ENCODE peak calls at places on chromosome 2, in eight cellular contexts. P is transverse colon, G is IMR-90, B is uterus, T is A549, I is ovary, Z is tibial nerve, F is HCT116. J is an unnamed sample.
A peak's percentile ranks its signal among the peaks of the same experiment; 100 is the strongest.

GRCh38 chr2:27591745-27592144 is 8.9 kb downstream of the ZNF512 start:
- DNase-seq in P (no peak), G (peak; percentile 43), B (no peak), T (no peak), I (no peak), Z (no peak), F (no peak), J (no peak)

GRCh38 chr2:190504912-190505311 is 29.6 kb downstream of the NEMP2 start:
- DNase-seq in P (no peak), G (no peak), B (no peak), T (no peak), I (no peak), Z (no peak), F (no peak), J (no peak)

GRCh38 chr2:118315606-118316005 is 227.3 kb downstream of the INSIG2 start:
- DNase-seq in P (no peak), G (no peak), B (no peak), T (no peak), I (no peak), Z (no peak), F (no peak), J (no peak)

GRCh38 chr2:53403836-53404413 is 363.7 kb upstream of the CHAC2 start:
- DNase-seq in P (no peak), G (peak; percentile 79), B (no peak), T (peak; percentile 56), I (no peak), Z (no peak), F (peak; percentile 74), J (no peak)

GRCh38 chr2:64698668-64699444 is 45.1 kb upstream of the SERTAD2 start:
- DNase-seq in P (no peak), G (peak; percentile 94), B (no peak), T (peak; percentile 70), I (no peak), Z (no peak), F (peak; percentile 24), J (no peak)

GRCh38 chr2:65320042-65320711 is 92.5 kb downstream of the ACTR2 start:
- DNase-seq in P (no peak), G (peak; percentile 98), B (no peak), T (peak; percentile 89), I (no peak), Z (no peak), F (peak; percentile 64), J (no peak)

GRCh38 chr2:203909192-203909945 is 27.2 kb upstream of the ICOS start:
- DNase-seq in P (peak; percentile 11), G (peak; percentile 80), B (no peak), T (peak; percentile 32), I (no peak), Z (no peak), F (peak; percentile 13), J (no peak)

GRCh38 chr2:28172114-28172898 is 220.4 kb upstream of the FOSL2 start:
- DNase-seq in P (peak; percentile 71), G (peak; percentile 57), B (no peak), T (no peak), I (no peak), Z (no peak), F (no peak), J (no peak)

GRCh38 chr2:237685408-237685807 is 58.0 kb downstream of the LRRFIP1 start:
- DNase-seq in P (no peak), G (no peak), B (no peak), T (peak; percentile 66), I (no peak), Z (no peak), F (no peak), J (no peak)

GRCh38 chr2:237101118-237101979 is 15.7 kb downstream of the COPS8 start:
- DNase-seq in P (no peak), G (no peak), B (no peak), T (no peak), I (no peak), Z (no peak), F (no peak), J (no peak)

GRCh38 chr2:149314687-149315086 is 15.7 kb upstream of the LYPD6 start:
- DNase-seq in P (no peak), G (no peak), B (no peak), T (no peak), I (no peak), Z (no peak), F (no peak), J (no peak)

GRCh38 chr2:118847447-118848172 is at the start of gene EN1:
- DNase-seq in P (no peak), G (peak; percentile 8), B (no peak), T (peak; percentile 56), I (no peak), Z (no peak), F (no peak), J (no peak)

GRCh38 chr2:219664958-219665357 is 37.5 kb downstream of the SLC4A3 start:
- DNase-seq in P (no peak), G (peak; percentile 47), B (no peak), T (no peak), I (peak; percentile 79), Z (no peak), F (no peak), J (no peak)

GRCh38 chr2:98757904-98758421 is 27.0 kb upstream of the MGAT4A start:
- DNase-seq in P (peak; percentile 69), G (peak; percentile 79), B (peak; percentile 53), T (peak; percentile 70), I (peak; percentile 73), Z (peak; percentile 26), F (peak; percentile 27), J (peak; percentile 73)

GRCh38 chr2:118430510-118431187 is 342.4 kb downstream of the INSIG2 start:
- DNase-seq in P (no peak), G (no peak), B (no peak), T (no peak), I (no peak), Z (no peak), F (no peak), J (no peak)

GRCh38 chr2:170928036-170928823 is 823 bp upstream of the GORASP2 start:
- DNase-seq in P (no peak), G (peak; percentile 31), B (no peak), T (peak; percentile 45), I (peak; percentile 48), Z (no peak), F (no peak), J (no peak)
- TF ChIP-seq POLR2A in P (no peak), G (no peak), B (no peak), T (no peak), I (no peak), Z (no peak), F (no peak), J (no peak)

GRCh38 chr2:113061241-113061640 is 2.2 kb downstream of the IL36RN start:
- DNase-seq in P (no peak), G (no peak), B (no peak), T (no peak), I (no peak), Z (no peak), F (no peak), J (no peak)

GRCh38 chr2:113058411-113058994 is 495 bp upstream of the IL36RN start:
- DNase-seq in P (no peak), G (no peak), B (no peak), T (no peak), I (no peak), Z (no peak), F (no peak), J (no peak)

GRCh38 chr2:113057127-113057526 is 1.9 kb upstream of the IL36RN start:
- DNase-seq in P (no peak), G (no peak), B (no peak), T (no peak), I (no peak), Z (no peak), F (no peak), J (no peak)

GRCh38 chr2:113060396-113060795 is 1.4 kb downstream of the IL36RN start:
- DNase-seq in P (no peak), G (no peak), B (no peak), T (no peak), I (no peak), Z (no peak), F (no peak), J (no peak)

GRCh38 chr2:113058998-113059960 is at the start of gene IL36RN:
- DNase-seq in P (no peak), G (no peak), B (no peak), T (no peak), I (no peak), Z (no peak), F (no peak), J (no peak)
- H3K27ac ChIP-seq in P (no peak within 1 kb of the TSS), G (no peak within 1 kb of the TSS), B (no peak within 1 kb of the TSS), T (no peak within 1 kb of the TSS), I (no peak within 1 kb of the TSS), Z (no peak within 1 kb of the TSS), F (no peak within 1 kb of the TSS), J (no peak within 1 kb of the TSS)

GRCh38 chr2:239275037-239275685 is 125.7 kb downstream of the HDAC4 start:
- DNase-seq in P (peak; percentile 72), G (peak; percentile 98), B (peak; percentile 63), T (peak; percentile 97), I (peak; percentile 60), Z (peak; percentile 69), F (peak; percentile 97), J (peak; percentile 64)

GRCh38 chr2:239277401-239278085 is 123.3 kb downstream of the HDAC4 start:
- DNase-seq in P (peak; percentile 6), G (no peak), B (peak; percentile 15), T (no peak), I (peak; percentile 24), Z (no peak), F (no peak), J (peak; percentile 11)

GRCh38 chr2:239274391-239275001 is 126.3 kb downstream of the HDAC4 start:
- DNase-seq in P (peak; percentile 36), G (peak; percentile 70), B (peak; percentile 55), T (peak; percentile 86), I (peak; percentile 26), Z (peak; percentile 57), F (peak; percentile 58), J (no peak)

GRCh38 chr2:239276813-239277193 is 124.0 kb downstream of the HDAC4 start:
- DNase-seq in P (no peak), G (no peak), B (peak; percentile 8), T (no peak), I (no peak), Z (no peak), F (no peak), J (peak; percentile 4)

GRCh38 chr2:239275871-239276812 is 124.7 kb downstream of the HDAC4 start:
- DNase-seq in P (peak; percentile 59), G (no peak), B (peak; percentile 65), T (peak; percentile 61), I (peak; percentile 25), Z (no peak), F (no peak), J (peak; percentile 17)
- H3K4me3 ChIP-seq in P (no peak overlapping the region), G (no peak overlapping the region), B (no peak overlapping the region), T (peak overlapping the region; percentile 14), I (no peak overlapping the region), Z (no peak overlapping the region), F (no peak overlapping the region), J (no peak overlapping the region)

GRCh38 chr2:120538691-120539420 is 192.9 kb downstream of the INHBB start:
- DNase-seq in P (no peak), G (no peak), B (no peak), T (no peak), I (no peak), Z (no peak), F (no peak), J (no peak)

GRCh38 chr2:120539421-120539936 is 193.5 kb downstream of the INHBB start:
- DNase-seq in P (no peak), G (no peak), B (no peak), T (no peak), I (no peak), Z (no peak), F (no peak), J (no peak)

GRCh38 chr2:120541553-120541932 is 194.1 kb upstream of the GLI2 start:
- DNase-seq in P (no peak), G (peak; percentile 9), B (no peak), T (no peak), I (no peak), Z (no peak), F (no peak), J (no peak)

GRCh38 chr2:120540719-120541552 is 194.7 kb upstream of the GLI2 start:
- DNase-seq in P (no peak), G (no peak), B (no peak), T (no peak), I (no peak), Z (no peak), F (no peak), J (no peak)

GRCh38 chr2:120539937-120540718 is 194.2 kb downstream of the INHBB start:
- DNase-seq in P (peak; percentile 21), G (peak; percentile 92), B (peak; percentile 27), T (peak; percentile 43), I (no peak), Z (no peak), F (no peak), J (no peak)
- TF ChIP-seq POLR2A in P (no peak), G (no peak), B (no peak), T (no peak), I (no peak), Z (no peak), F (no peak), J (no peak)

J was measured in breast epithelium.